ENCODE peak calls at places on chromosomes 16 and 17, in four cellular contexts. E, Q, C and S are unnamed samples. For H3K4me1, the result is how much of the 10 kb centered on the place peaks cover.

GRCh38 chr16:85564277-85565051 is 48.7 kb upstream of the GSE1 start:
- DNase-seq in E (no peak), Q (no peak), C (peak), S (no peak)

GRCh38 chr17:64225410-64225809 is 37.6 kb downstream of the TEX2 start:
- DNase-seq in Q (no peak), E (no peak), C (no peak), S (no peak)

GRCh38 chr16:75053791-75054555 is 55.1 kb downstream of the ZNRF1 start:
- DNase-seq in C (no peak), Q (no peak), E (peak), S (peak)

GRCh38 chr16:57525761-57526160 is 10.6 kb downstream of the CCDC102A start:
- DNase-seq in E (no peak), Q (no peak), C (no peak), S (no peak)

GRCh38 chr16:15521758-15522509 is 87.5 kb downstream of the BMERB1 start:
- DNase-seq in E (peak), C (no peak), Q (peak), S (peak)

GRCh38 chr17:12866244-12866643 is 76.9 kb downstream of the ARHGAP44 start:
- DNase-seq in Q (no peak), C (no peak), E (no peak), S (no peak)

GRCh38 chr16:64545769-64546168 is 576.1 kb downstream of the CDH11 start:
- DNase-seq in C (no peak), Q (no peak), E (no peak), S (no peak)

GRCh38 chr16:84198401-84198800 is 7.4 kb downstream of the ADAD2 start:
- DNase-seq in E (no peak), C (no peak), Q (peak), S (no peak)

GRCh38 chr16:87255866-87256265 is 61.3 kb downstream of the C16orf95 start:
- DNase-seq in E (no peak), Q (no peak), C (no peak), S (no peak)

GRCh38 chr17:53627511-53627910 is 195.2 kb upstream of the KIF2B start:
- DNase-seq in C (no peak), Q (peak), E (no peak), S (no peak)

GRCh38 chr16:84922351-84923135 is 88.8 kb downstream of the ZDHHC7 start:
- DNase-seq in Q (peak), C (no peak), E (peak), S (peak)

GRCh38 chr17:36650096-36650764 is 48.8 kb downstream of the MRM1 start:
- DNase-seq in Q (no peak), E (no peak), C (no peak), S (no peak)

GRCh38 chr16:56246051-56246817 is 54.9 kb downstream of the GNAO1 start:
- DNase-seq in C (no peak), Q (no peak), E (no peak), S (no peak)

GRCh38 chr16:54806961-54807360 is 123.7 kb upstream of the IRX5 start:
- DNase-seq in E (no peak), Q (no peak), C (no peak), S (no peak)

GRCh38 chr17:48510761-48511604 is 19.8 kb downstream of the HOXB1 start:
- DNase-seq in E (no peak), Q (peak), C (no peak), S (no peak)

GRCh38 chr16:2819179-2819938 is 2.3 kb downstream of the PRSS21 start:
- DNase-seq in E (no peak), Q (no peak), C (no peak), S (no peak)

GRCh38 chr17:50922107-50922506 is 56.0 kb upstream of the TOB1 start:
- DNase-seq in C (no peak), Q (no peak), E (no peak), S (no peak)

GRCh38 chr17:57281887-57282653 is 25.7 kb downstream of the MSI2 start:
- DNase-seq in C (peak), E (no peak), Q (no peak), S (no peak)

GRCh38 chr16:27366687-27367462 is 35.1 kb upstream of the IL21R start:
- DNase-seq in C (no peak), Q (no peak), E (no peak), S (no peak)

GRCh38 chr17:66415366-66416206 is 113.2 kb downstream of the PRKCA start:
- DNase-seq in C (no peak), E (no peak), Q (no peak), S (no peak)

GRCh38 chr17:6505425-6506142 is 50.8 kb downstream of the PITPNM3 start:
- DNase-seq in C (no peak), Q (peak), E (no peak), S (no peak)

GRCh38 chr17:35312790-35313711 is 60.4 kb downstream of the SLFN11 start:
- DNase-seq in E (peak), Q (peak), C (peak), S (peak)

GRCh38 chr16:73126453-73126853 is 78.5 kb upstream of the ZFHX3 start:
- DNase-seq in E (no peak), C (no peak), Q (peak), S (peak)

GRCh38 chr16:31194898-31195297 is 7.7 kb downstream of the PYCARD start:
- DNase-seq in E (no peak), Q (no peak), C (no peak), S (no peak)

GRCh38 chr17:55354941-55355340 is 66.7 kb downstream of the MMD start:
- DNase-seq in C (no peak), E (no peak), Q (no peak), S (no peak)

GRCh38 chr17:35731932-35732805 is 730 bp downstream of the RASL10B start:
- DNase-seq in E (no peak), C (no peak), Q (no peak), S (no peak)

GRCh38 chr17:67449065-67449464 is 72.0 kb downstream of the PITPNC1 start:
- DNase-seq in Q (no peak), E (no peak), C (no peak), S (no peak)

GRCh38 chr16:49463529-49463928 is 89.9 kb downstream of the C16orf78 start:
- DNase-seq in E (peak), C (peak), Q (no peak), S (no peak)

GRCh38 chr16:15899538-15900100 is 11.2 kb upstream of the CEP20 start:
- DNase-seq in Q (peak), E (no peak), C (no peak), S (no peak)

GRCh38 chr16:86660623-86661022 is 82.3 kb downstream of the FOXL1 start:
- DNase-seq in E (no peak), Q (no peak), C (no peak), S (no peak)

GRCh38 chr17:78414178-78415162 is 36.0 kb downstream of the PGS1 start:
- DNase-seq in E (no peak), Q (no peak), C (peak), S (no peak)
- H3K4me1 ChIP-seq in E (half or more), Q (under half), C (half or more), S (half or more)

GRCh38 chr17:37744961-37745800 is at the start of gene HNF1B:
- DNase-seq in C (no peak), E (no peak), Q (no peak), S (no peak)
- H3K4me3 ChIP-seq in C (no peak), E (no peak), Q (no peak), S (peak)

DNA sequence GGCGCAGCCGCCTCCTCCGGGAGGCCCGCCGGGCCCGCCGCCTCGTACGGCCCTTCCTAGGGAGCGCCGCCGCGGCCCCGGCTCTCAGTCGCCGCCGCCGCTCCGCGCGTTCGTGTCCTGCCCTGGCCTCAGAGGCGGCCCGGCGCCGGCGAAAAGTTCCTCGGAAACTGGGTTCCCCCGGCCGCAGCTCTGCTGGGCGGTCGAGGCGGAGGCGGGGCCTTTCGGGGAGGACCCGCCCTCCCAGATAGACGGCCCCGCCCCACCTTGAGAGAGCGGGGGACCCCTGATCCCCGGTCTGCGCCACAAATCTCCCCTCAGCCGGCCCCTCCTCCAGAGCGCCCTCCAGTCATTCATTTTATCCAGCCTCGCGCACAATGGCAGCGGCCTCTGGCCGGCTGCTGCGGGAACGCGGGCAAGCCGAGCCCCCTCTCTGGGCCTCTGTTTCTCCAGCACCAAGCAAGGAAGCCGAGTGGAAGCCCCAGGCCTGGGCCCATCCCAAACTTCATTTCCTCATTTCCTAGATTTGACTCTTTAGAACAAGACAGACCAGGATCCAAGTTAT is at the start of gene SREBF1:
- DNase-seq in E (peak), Q (peak), C (peak), S (peak)
- H3K4me1 ChIP-seq in E (half or more), Q (under half), C (half or more), S (half or more)

GRCh38 chr16:67164599-67165061 is at the start of gene HSF4:
- DNase-seq in E (peak), Q (peak), C (no peak), S (peak)
- H3K4me3 ChIP-seq in E (peak), Q (peak), C (peak), S (peak)